ENCODE peak calls at places on chromosomes 5 and 9, in six cellular contexts. K is IMR-90, W is neuronal stem cell, S is trophoblast cell, I is mesendoderm, G is H1. N is an unnamed sample.

GRCh38 chr9:16625831-16626230 is 244.6 kb downstream of the BNC2 start:
- DNase-seq in K (peak), W (no peak), S (no peak), I (peak), G (no peak), N (peak)

GRCh38 chr9:125504616-125505015 is 202.4 kb downstream of the MAPKAP1 start:
- DNase-seq in K (no peak), W (no peak), S (no peak), I (no peak), G (no peak), N (no peak)

GRCh38 chr5:114243281-114243982 is 118.4 kb upstream of the KCNN2 start:
- DNase-seq in K (peak), W (no peak), S (no peak), I (no peak), G (no peak), N (peak)

GRCh38 chr9:12748016-12748415 is 26.8 kb upstream of the LURAP1L start:
- DNase-seq in K (peak), W (no peak), S (no peak), I (no peak), G (no peak), N (peak)

GRCh38 chr5:145792840-145793239 is 42.3 kb downstream of the PRELID2 start:
- DNase-seq in K (no peak), W (no peak), S (no peak), I (no peak), G (no peak), N (no peak)

GRCh38 chr9:134592018-134592818 is 49.4 kb upstream of the COL5A1 start:
- DNase-seq in K (peak), W (no peak), S (no peak), I (peak), G (no peak), N (peak)

GRCh38 chr9:78366827-78367226 is 69.9 kb downstream of the PSAT1 start:
- DNase-seq in K (no peak), W (no peak), S (no peak), I (no peak), G (no peak), N (no peak)

GRCh38 chr9:130291474-130291873 is 25.9 kb downstream of the HMCN2 start:
- DNase-seq in K (no peak), W (no peak), S (no peak), I (no peak), G (no peak), N (no peak)

GRCh38 chr5:122236270-122236669 is 75.8 kb upstream of the SNCAIP start:
- DNase-seq in K (peak), W (no peak), S (no peak), I (peak), G (no peak), N (peak)

GRCh38 chr5:131357739-131358561 is 94.1 kb downstream of the CDC42SE2 start:
- DNase-seq in K (no peak), W (no peak), S (no peak), I (no peak), G (no peak), N (no peak)

GRCh38 chr5:86861514-86861913 is 243.8 kb downstream of the COX7C start:
- DNase-seq in K (no peak), W (peak), S (no peak), I (peak), G (no peak), N (no peak)

GRCh38 chr5:80213467-80213866 is 42.4 kb downstream of the SERINC5 start:
- DNase-seq in K (no peak), W (no peak), S (no peak), I (no peak), G (no peak), N (no peak)

GRCh38 chr9:137167752-137168574 is 1.9 kb downstream of the LRRC26 start:
- DNase-seq in K (no peak), W (peak), S (no peak), I (no peak), G (no peak), N (no peak)

GRCh38 chr5:39355324-39355723 is 9.0 kb downstream of the C9 start:
- DNase-seq in K (no peak), W (no peak), S (no peak), I (no peak), G (no peak), N (no peak)

GRCh38 chr9:135969064-135969683 is 8.0 kb upstream of the UBAC1 start:
- DNase-seq in K (peak), W (no peak), S (no peak), I (no peak), G (no peak), N (peak)

GRCh38 chr9:86720893-86721698 is 226.2 kb downstream of the GAS1 start:
- DNase-seq in K (no peak), W (no peak), S (peak), I (peak), G (no peak), N (no peak)

GRCh38 chr5:79263290-79263689 is 27.4 kb downstream of the JMY start:
- DNase-seq in K (no peak), W (no peak), S (no peak), I (no peak), G (no peak), N (no peak)

GRCh38 chr9:114386886-114387677 is 700 bp downstream of the AKNA start:
- DNase-seq in K (peak), W (no peak), S (no peak), I (no peak), G (no peak), N (peak)

GRCh38 chr5:176776916-176777315 is 33.4 kb upstream of the UNC5A start:
- DNase-seq in K (no peak), W (no peak), S (no peak), I (no peak), G (no peak), N (no peak)

GRCh38 chr9:755454-756381 is 85.8 kb upstream of the DMRT1 start:
- DNase-seq in K (peak), W (no peak), S (peak), I (peak), G (no peak), N (peak)

GRCh38 chr9:70395652-70396051 is 18.8 kb downstream of the KLF9 start:
- DNase-seq in K (no peak), W (no peak), S (no peak), I (no peak), G (no peak), N (no peak)

GRCh38 chr5:77718934-77719610 is 57.1 kb downstream of the TBCA start:
- DNase-seq in K (no peak), W (no peak), S (no peak), I (no peak), G (no peak), N (no peak)

GRCh38 chr5:38673671-38674071 is 117.2 kb upstream of the LIFR start:
- DNase-seq in K (no peak), W (no peak), S (no peak), I (peak), G (no peak), N (no peak)

GRCh38 chr5:110872200-110872599 is 133.4 kb downstream of the SLC25A46 start:
- DNase-seq in K (no peak), W (no peak), S (no peak), I (no peak), G (no peak), N (no peak)

GRCh38 chr9:128862401-128862851 is 19.3 kb downstream of the KYAT1 start:
- DNase-seq in K (no peak), W (no peak), S (peak), I (no peak), G (no peak), N (no peak)

GRCh38 chr9:3191715-3192114 is 334.1 kb downstream of the RFX3 start:
- DNase-seq in K (no peak), W (no peak), S (no peak), I (no peak), G (no peak), N (no peak)

GRCh38 chr5:7926296-7926695 is 57.3 kb downstream of the MTRR start:
- DNase-seq in K (peak), W (no peak), S (no peak), I (peak), G (no peak), N (peak)

GRCh38 chr5:38921174-38921573 is 75.4 kb downstream of the OSMR start:
- DNase-seq in K (peak), W (peak), S (no peak), I (peak), G (no peak), N (peak)

GRCh38 chr9:129282308-129283211 is 104.5 kb upstream of the IER5L start:
- DNase-seq in K (no peak), W (no peak), S (no peak), I (no peak), G (no peak), N (no peak)

DNA sequence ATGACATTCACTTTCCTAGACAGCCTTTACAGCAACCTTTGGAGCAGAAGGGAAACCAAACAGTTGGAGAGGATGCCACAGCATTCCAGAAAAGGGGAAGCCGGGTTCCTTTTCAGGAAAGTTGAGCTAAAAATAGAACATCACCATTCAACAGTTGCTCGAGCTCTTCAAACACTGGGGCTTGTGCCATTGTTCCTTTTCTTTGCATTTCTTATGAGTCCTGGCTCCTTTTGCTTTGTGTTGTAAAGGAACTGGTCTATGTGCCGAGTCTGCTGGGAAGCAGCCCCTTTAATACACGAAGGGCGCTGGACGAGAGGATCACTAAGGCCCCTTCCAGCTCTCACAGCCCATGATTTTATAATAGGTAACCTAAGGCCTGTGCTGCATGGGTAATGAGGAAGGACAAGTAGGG is 23.3 kb downstream of the IQGAP2 start:
- DNase-seq in K (no peak), W (peak), S (no peak), I (peak), G (no peak), N (no peak)
- H2BK5ac ChIP-seq in K (no peak), W (no peak), S (no peak), I (no peak), G (peak), N (no peak)

GRCh38 chr5:120779674-120780073 is 315.6 kb downstream of the PRR16 start:
- DNase-seq in K (peak), W (no peak), S (no peak), I (no peak), G (no peak), N (no peak)
- H3K4me3 ChIP-seq in K (no peak), W (no peak), S (no peak), I (no peak), G (no peak), N (peak)

GRCh38 chr5:153959134-153959957 is 79.4 kb downstream of the FAM114A2 start:
- DNase-seq in K (peak), W (peak), S (peak), I (peak), G (peak), N (peak)
- H2BK5ac ChIP-seq in K (peak), W (no peak), S (no peak), I (peak), G (peak), N (no peak)

DNA sequence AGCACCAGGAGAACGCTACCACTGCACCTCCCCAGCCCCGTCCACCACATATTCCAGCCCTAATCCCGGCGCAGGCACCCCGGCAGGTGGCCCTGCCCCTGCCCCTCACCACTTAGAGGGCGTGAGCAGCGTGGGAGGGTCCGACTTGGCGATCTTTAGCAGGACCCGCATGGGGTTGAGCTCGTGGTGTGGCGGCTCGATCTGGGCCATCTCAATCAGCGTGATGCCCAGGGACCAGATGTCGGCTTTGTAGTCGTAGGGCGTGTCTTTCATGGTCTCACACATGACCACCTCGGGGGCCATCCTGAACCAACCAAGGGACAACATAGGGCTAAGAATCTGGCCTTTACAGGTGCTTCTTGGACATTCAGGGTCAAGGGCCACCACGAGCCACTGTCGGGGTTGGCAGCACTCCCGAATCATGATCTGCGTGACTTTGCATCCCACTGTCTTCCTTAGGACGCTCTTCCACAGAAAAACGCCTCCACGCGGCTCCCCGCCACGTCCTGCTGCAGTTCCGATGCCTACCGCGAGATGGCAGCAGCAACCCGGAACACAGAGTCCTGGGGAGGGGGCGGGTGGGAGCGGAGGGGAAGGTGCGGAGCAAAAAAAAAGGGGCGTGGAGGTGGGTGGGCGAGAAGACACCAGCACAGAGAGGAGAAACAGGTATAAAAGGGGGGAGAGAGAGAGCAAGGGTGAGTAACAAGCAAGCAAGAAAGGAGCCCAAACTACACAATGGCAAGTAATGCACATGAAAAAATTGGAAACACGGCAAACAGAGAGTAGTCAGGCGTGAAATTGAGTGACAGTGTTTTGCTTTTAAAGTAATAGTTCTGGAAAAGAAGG is 81.3 kb downstream of the STK10 start:
- DNase-seq in K (no peak), W (peak), S (no peak), I (peak), G (no peak), N (peak)
- H3K4me3 ChIP-seq in K (peak), W (no peak), S (no peak), I (no peak), G (no peak), N (peak)

GRCh38 chr9:105246656-105247162 is 2.3 kb downstream of the SLC44A1 start:
- DNase-seq in K (no peak), W (no peak), S (no peak), I (no peak), G (no peak), N (no peak)

GRCh38 chr9:105243935-105244273 is 547 bp upstream of the SLC44A1 start:
- DNase-seq in K (no peak), W (no peak), S (no peak), I (no peak), G (no peak), N (no peak)

GRCh38 chr9:105245720-105246161 is 1.3 kb downstream of the SLC44A1 start:
- DNase-seq in K (no peak), W (no peak), S (no peak), I (no peak), G (no peak), N (no peak)

GRCh38 chr9:105244274-105244995 is at the start of gene SLC44A1:
- DNase-seq in K (peak), W (peak), S (peak), I (peak), G (peak), N (peak)

DNA sequence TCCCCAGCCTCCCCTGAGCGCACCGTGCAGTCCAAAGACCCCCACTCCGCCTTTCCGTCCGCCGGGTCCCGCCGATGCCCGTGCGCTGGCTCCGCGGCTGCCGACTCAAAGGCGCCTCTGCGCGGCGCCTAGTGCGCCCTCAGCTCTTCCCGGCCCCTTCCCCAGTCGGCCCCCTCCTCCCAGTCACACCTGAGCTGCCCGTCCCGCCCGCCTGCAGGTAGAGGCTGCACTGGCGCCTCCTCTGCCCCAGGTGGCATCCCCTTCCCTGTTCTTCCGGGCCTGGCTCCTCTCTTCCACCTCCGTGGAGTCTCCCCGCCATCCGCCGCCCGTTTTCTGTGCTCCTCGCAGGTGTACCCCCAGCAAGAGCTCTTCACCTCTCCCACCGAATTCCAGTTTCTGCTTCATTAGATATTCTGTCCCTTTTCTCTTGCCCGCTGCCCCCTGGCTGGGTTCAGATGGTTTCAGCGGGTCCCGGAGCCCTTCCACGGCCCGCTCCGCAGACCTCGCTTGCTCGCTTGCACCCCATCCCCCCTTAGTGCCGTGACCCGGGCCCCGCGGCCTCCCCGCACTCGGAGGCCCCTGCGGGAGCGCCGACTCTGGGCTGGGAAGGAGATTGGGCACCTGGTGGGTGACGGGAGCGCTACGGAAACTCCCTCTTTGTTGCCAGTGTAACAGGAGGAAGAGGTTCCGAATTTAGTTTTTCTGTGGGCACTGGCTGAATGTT is 707 bp downstream of the SLC44A1 start:
- DNase-seq in K (no peak), W (peak), S (peak), I (peak), G (peak), N (peak)
- H2BK5ac ChIP-seq in K (no peak), W (peak), S (peak), I (no peak), G (peak), N (peak)

DNA sequence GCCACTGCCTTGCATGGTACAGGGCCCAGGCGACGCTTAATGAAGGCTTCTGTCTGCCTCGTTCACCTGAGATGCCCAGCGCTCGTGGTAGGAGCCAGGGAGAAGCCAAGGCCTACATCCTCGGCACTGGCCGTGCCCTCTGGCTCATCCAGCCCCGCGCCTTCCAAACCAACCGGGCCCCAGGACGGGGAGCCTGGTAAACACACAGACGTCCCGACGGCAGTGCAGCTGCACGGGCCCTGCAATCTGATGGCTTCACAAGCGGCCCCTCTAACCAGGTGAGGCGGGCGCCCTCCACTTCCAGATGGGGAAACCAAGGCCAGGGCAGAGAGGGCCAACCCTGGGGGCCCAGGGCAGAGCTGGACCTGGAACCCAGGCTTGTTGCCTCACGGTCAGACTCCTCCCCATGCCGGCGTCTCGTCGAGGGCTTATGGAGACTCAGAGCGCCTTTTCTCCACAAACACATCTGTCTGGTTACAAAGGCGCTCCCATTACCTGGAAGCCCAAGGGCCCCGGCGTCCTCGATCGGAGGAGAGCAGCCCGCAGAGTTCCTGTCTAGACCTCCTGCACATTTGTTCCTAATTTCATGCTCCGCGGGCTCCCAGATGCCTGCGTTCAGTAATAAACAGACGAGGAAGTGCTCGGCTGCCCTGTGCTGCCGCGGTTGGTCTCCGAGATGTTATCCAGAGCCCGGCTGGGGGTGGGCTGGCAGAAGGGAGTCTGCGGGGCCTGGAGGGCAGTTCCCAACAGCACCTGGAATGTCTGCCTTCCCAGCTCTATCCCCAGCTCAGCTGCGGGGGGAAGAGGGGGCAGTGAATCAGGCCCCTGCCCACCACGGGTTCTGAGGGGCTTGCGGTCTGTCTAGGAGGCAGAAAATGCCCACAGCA is 23.5 kb downstream of the FAM163B start:
- DNase-seq in K (no peak), W (no peak), S (no peak), I (no peak), G (no peak), N (peak)
- H3K4me3 ChIP-seq in K (no peak), W (no peak), S (no peak), I (no peak), G (no peak), N (no peak)

N was measured in mesenchymal stem cell.